ENCODE peak calls at places on chromosomes 5 and 9, in nine cellular contexts. N, A, F, K, V, Y, S, W and J are unnamed samples.

GRCh38 chr5:8848362-8848761 is 697.5 kb downstream of the SEMA5A start:
- DNase-seq in N (no peak), A (no peak), F (no peak), K (no peak), V (no peak), Y (no peak), S (no peak), W (no peak), J (no peak)

GRCh38 chr5:13019729-13020128 is 924.8 kb downstream of the DNAH5 start:
- DNase-seq in N (no peak), A (no peak), F (no peak), K (no peak), V (no peak), Y (no peak), S (no peak), W (no peak), J (no peak)

GRCh38 chr5:17381926-17382325 is 116.1 kb upstream of the TAF11L2 start:
- DNase-seq in N (no peak), A (no peak), F (no peak), K (no peak), V (no peak), Y (no peak), S (no peak), W (no peak), J (no peak)

GRCh38 chr9:2622361-2623045 is 916 bp downstream of the VLDLR start:
- DNase-seq in N (no peak), A (peak; percentile 61), F (peak; percentile 34), K (no peak), V (no peak), Y (peak; percentile 3), S (peak; percentile 44), W (peak; percentile 33), J (no peak)

GRCh38 chr5:90909945-90910344 is 351.3 kb downstream of the ADGRV1 start:
- DNase-seq in N (no peak), A (no peak), F (no peak), K (no peak), V (no peak), Y (no peak), S (no peak), W (no peak), J (no peak)

GRCh38 chr9:97651646-97652045 is 18.0 kb downstream of the NCBP1 start:
- DNase-seq in N (no peak), A (no peak), F (no peak), K (no peak), V (no peak), Y (no peak), S (no peak), W (no peak), J (no peak)

GRCh38 chr9:11417782-11418181 is 805.0 kb upstream of the PTPRD start:
- DNase-seq in N (no peak), A (no peak), F (no peak), K (no peak), V (no peak), Y (no peak), S (no peak), W (no peak), J (no peak)

GRCh38 chr5:107669543-107670027 is 1.2 kb downstream of the EFNA5 start:
- DNase-seq in N (no peak), A (peak; percentile 72), F (peak; percentile 5), K (peak; percentile 33), V (no peak), Y (no peak), S (peak; percentile 13), W (peak; percentile 4), J (no peak)

GRCh38 chr5:81778642-81779041 is 27.7 kb upstream of the SSBP2 start:
- DNase-seq in N (no peak), A (no peak), F (no peak), K (peak; percentile 71), V (no peak), Y (no peak), S (no peak), W (no peak), J (no peak)

GRCh38 chr5:33257807-33258491 is 182.8 kb upstream of the TARS1 start:
- DNase-seq in N (no peak), A (no peak), F (no peak), K (peak; percentile 93), V (no peak), Y (no peak), S (peak; percentile 41), W (no peak), J (no peak)